ENCODE peak calls at places on chromosomes 2 and 18, in nine cellular contexts. One of them, this sample, is unnamed.

GRCh38 chr2:18500333-18500732 is 60.1 kb downstream of the RDH14 start:
- DNase-seq in NAMALWA: no peak
- DNase-seq in A172: no peak
- DNase-seq in fibroblast of pulmonary artery: peak; percentile 94
- DNase-seq in heart right ventricle: no peak
- DNase-seq in activated CD4-positive, alpha-beta T cell treated with anti-CD3 and anti-CD28 coated beads, Interleukin-2, amount 50 U/mL, for 1 hour: no peak
- DNase-seq in ACHN: no peak
- DNase-seq in T follicular helper cell: no peak
- DNase-seq in stimulated activated CD4-positive, alpha-beta T cell treated with anti-CD3 and anti-CD28 coated beads, TNF-alpha, amount 100 ng/mL, for 24 hours: no peak
- DNase-seq in this sample: no peak

GRCh38 chr2:27958711-27959378 is 68.3 kb downstream of the BABAM2 start:
- DNase-seq in NAMALWA: no peak
- DNase-seq in A172: no peak
- DNase-seq in fibroblast of pulmonary artery: peak; percentile 30
- DNase-seq in heart right ventricle: no peak
- DNase-seq in activated CD4-positive, alpha-beta T cell treated with anti-CD3 and anti-CD28 coated beads, Interleukin-2, amount 50 U/mL, for 1 hour: no peak
- DNase-seq in ACHN: no peak
- DNase-seq in T follicular helper cell: no peak
- DNase-seq in stimulated activated CD4-positive, alpha-beta T cell treated with anti-CD3 and anti-CD28 coated beads, TNF-alpha, amount 100 ng/mL, for 24 hours: no peak
- DNase-seq in this sample: no peak

GRCh38 chr2:154240921-154241379 is 369.2 kb downstream of the GALNT13 start:
- DNase-seq in NAMALWA: no peak
- DNase-seq in A172: peak; percentile 21
- DNase-seq in fibroblast of pulmonary artery: no peak
- DNase-seq in heart right ventricle: no peak
- DNase-seq in activated CD4-positive, alpha-beta T cell treated with anti-CD3 and anti-CD28 coated beads, Interleukin-2, amount 50 U/mL, for 1 hour: no peak
- DNase-seq in ACHN: no peak
- DNase-seq in T follicular helper cell: no peak
- DNase-seq in stimulated activated CD4-positive, alpha-beta T cell treated with anti-CD3 and anti-CD28 coated beads, TNF-alpha, amount 100 ng/mL, for 24 hours: no peak
- DNase-seq in this sample: no peak

GRCh38 chr2:109348645-109349554 is 219.9 kb downstream of the SH3RF3 start:
- DNase-seq in NAMALWA: no peak
- DNase-seq in A172: no peak
- DNase-seq in fibroblast of pulmonary artery: no peak
- DNase-seq in heart right ventricle: no peak
- DNase-seq in activated CD4-positive, alpha-beta T cell treated with anti-CD3 and anti-CD28 coated beads, Interleukin-2, amount 50 U/mL, for 1 hour: peak; percentile 44
- DNase-seq in ACHN: no peak
- DNase-seq in T follicular helper cell: peak; percentile 24
- DNase-seq in stimulated activated CD4-positive, alpha-beta T cell treated with anti-CD3 and anti-CD28 coated beads, TNF-alpha, amount 100 ng/mL, for 24 hours: no peak
- DNase-seq in this sample: peak; percentile 46

GRCh38 chr2:30448308-30448707 is 1.3 kb downstream of the LCLAT1 start:
- DNase-seq in NAMALWA: peak; percentile 12
- DNase-seq in A172: no peak
- DNase-seq in fibroblast of pulmonary artery: no peak
- DNase-seq in heart right ventricle: no peak
- DNase-seq in activated CD4-positive, alpha-beta T cell treated with anti-CD3 and anti-CD28 coated beads, Interleukin-2, amount 50 U/mL, for 1 hour: no peak
- DNase-seq in ACHN: no peak
- DNase-seq in T follicular helper cell: no peak
- DNase-seq in stimulated activated CD4-positive, alpha-beta T cell treated with anti-CD3 and anti-CD28 coated beads, TNF-alpha, amount 100 ng/mL, for 24 hours: no peak
- DNase-seq in this sample: no peak

GRCh38 chr2:231693956-231694355 is 14.4 kb upstream of the PTMA start:
- DNase-seq in NAMALWA: no peak
- DNase-seq in A172: no peak
- DNase-seq in fibroblast of pulmonary artery: no peak
- DNase-seq in heart right ventricle: no peak
- DNase-seq in activated CD4-positive, alpha-beta T cell treated with anti-CD3 and anti-CD28 coated beads, Interleukin-2, amount 50 U/mL, for 1 hour: no peak
- DNase-seq in ACHN: no peak
- DNase-seq in T follicular helper cell: no peak
- DNase-seq in stimulated activated CD4-positive, alpha-beta T cell treated with anti-CD3 and anti-CD28 coated beads, TNF-alpha, amount 100 ng/mL, for 24 hours: no peak
- DNase-seq in this sample: no peak

GRCh38 chr18:69216390-69216789 is 184.3 kb upstream of the DOK6 start:
- DNase-seq in NAMALWA: no peak
- DNase-seq in A172: no peak
- DNase-seq in fibroblast of pulmonary artery: no peak
- DNase-seq in heart right ventricle: no peak
- DNase-seq in activated CD4-positive, alpha-beta T cell treated with anti-CD3 and anti-CD28 coated beads, Interleukin-2, amount 50 U/mL, for 1 hour: no peak
- DNase-seq in ACHN: no peak
- DNase-seq in T follicular helper cell: no peak
- DNase-seq in stimulated activated CD4-positive, alpha-beta T cell treated with anti-CD3 and anti-CD28 coated beads, TNF-alpha, amount 100 ng/mL, for 24 hours: no peak
- DNase-seq in this sample: no peak

GRCh38 chr2:157439792-157440186 is 4.1 kb downstream of the CYTIP start:
- DNase-seq in NAMALWA: peak; percentile 64
- DNase-seq in A172: no peak
- DNase-seq in fibroblast of pulmonary artery: no peak
- DNase-seq in heart right ventricle: no peak
- DNase-seq in activated CD4-positive, alpha-beta T cell treated with anti-CD3 and anti-CD28 coated beads, Interleukin-2, amount 50 U/mL, for 1 hour: no peak
- DNase-seq in ACHN: no peak
- DNase-seq in T follicular helper cell: no peak
- DNase-seq in stimulated activated CD4-positive, alpha-beta T cell treated with anti-CD3 and anti-CD28 coated beads, TNF-alpha, amount 100 ng/mL, for 24 hours: no peak
- DNase-seq in this sample: no peak

GRCh38 chr2:143428700-143429099 is 299.5 kb downstream of the ARHGAP15 start:
- DNase-seq in NAMALWA: no peak
- DNase-seq in A172: peak; percentile 19
- DNase-seq in fibroblast of pulmonary artery: no peak
- DNase-seq in heart right ventricle: no peak
- DNase-seq in activated CD4-positive, alpha-beta T cell treated with anti-CD3 and anti-CD28 coated beads, Interleukin-2, amount 50 U/mL, for 1 hour: no peak
- DNase-seq in ACHN: no peak
- DNase-seq in T follicular helper cell: no peak
- DNase-seq in stimulated activated CD4-positive, alpha-beta T cell treated with anti-CD3 and anti-CD28 coated beads, TNF-alpha, amount 100 ng/mL, for 24 hours: peak; percentile 1
- DNase-seq in this sample: no peak

GRCh38 chr2:159904565-159905281 is 106.7 kb upstream of the CD302 start:
- DNase-seq in NAMALWA: peak; percentile 86
- DNase-seq in A172: no peak
- DNase-seq in fibroblast of pulmonary artery: peak; percentile 6
- DNase-seq in heart right ventricle: peak; percentile 9
- DNase-seq in activated CD4-positive, alpha-beta T cell treated with anti-CD3 and anti-CD28 coated beads, Interleukin-2, amount 50 U/mL, for 1 hour: peak; percentile 81
- DNase-seq in ACHN: peak; percentile 85
- DNase-seq in T follicular helper cell: peak; percentile 77
- DNase-seq in stimulated activated CD4-positive, alpha-beta T cell treated with anti-CD3 and anti-CD28 coated beads, TNF-alpha, amount 100 ng/mL, for 24 hours: peak; percentile 61
- DNase-seq in this sample: peak; percentile 20

GRCh38 chr18:77209587-77209986 is 40.1 kb upstream of the GALR1 start:
- DNase-seq in NAMALWA: no peak
- DNase-seq in A172: peak; percentile 69
- DNase-seq in fibroblast of pulmonary artery: peak; percentile 27
- DNase-seq in heart right ventricle: no peak
- DNase-seq in activated CD4-positive, alpha-beta T cell treated with anti-CD3 and anti-CD28 coated beads, Interleukin-2, amount 50 U/mL, for 1 hour: no peak
- DNase-seq in ACHN: no peak
- DNase-seq in T follicular helper cell: no peak
- DNase-seq in stimulated activated CD4-positive, alpha-beta T cell treated with anti-CD3 and anti-CD28 coated beads, TNF-alpha, amount 100 ng/mL, for 24 hours: no peak
- DNase-seq in this sample: no peak

GRCh38 chr2:64212346-64212745 is 68.1 kb upstream of the PELI1 start:
- DNase-seq in NAMALWA: no peak
- DNase-seq in A172: peak; percentile 55
- DNase-seq in fibroblast of pulmonary artery: peak; percentile 93
- DNase-seq in heart right ventricle: no peak
- DNase-seq in activated CD4-positive, alpha-beta T cell treated with anti-CD3 and anti-CD28 coated beads, Interleukin-2, amount 50 U/mL, for 1 hour: no peak
- DNase-seq in ACHN: no peak
- DNase-seq in T follicular helper cell: no peak
- DNase-seq in stimulated activated CD4-positive, alpha-beta T cell treated with anti-CD3 and anti-CD28 coated beads, TNF-alpha, amount 100 ng/mL, for 24 hours: no peak
- DNase-seq in this sample: no peak

GRCh38 chr18:39341106-39341505 is 1775.5 kb upstream of the CELF4 start:
- DNase-seq in NAMALWA: no peak
- DNase-seq in A172: no peak
- DNase-seq in fibroblast of pulmonary artery: no peak
- DNase-seq in heart right ventricle: no peak
- DNase-seq in activated CD4-positive, alpha-beta T cell treated with anti-CD3 and anti-CD28 coated beads, Interleukin-2, amount 50 U/mL, for 1 hour: no peak
- DNase-seq in ACHN: no peak
- DNase-seq in T follicular helper cell: no peak
- DNase-seq in stimulated activated CD4-positive, alpha-beta T cell treated with anti-CD3 and anti-CD28 coated beads, TNF-alpha, amount 100 ng/mL, for 24 hours: no peak
- DNase-seq in this sample: no peak

GRCh38 chr18:75212626-75213110 is 2.1 kb downstream of the TSHZ1 start:
- DNase-seq in NAMALWA: no peak
- DNase-seq in A172: no peak
- DNase-seq in fibroblast of pulmonary artery: no peak
- DNase-seq in heart right ventricle: no peak
- DNase-seq in activated CD4-positive, alpha-beta T cell treated with anti-CD3 and anti-CD28 coated beads, Interleukin-2, amount 50 U/mL, for 1 hour: no peak
- DNase-seq in ACHN: no peak
- DNase-seq in T follicular helper cell: no peak
- DNase-seq in stimulated activated CD4-positive, alpha-beta T cell treated with anti-CD3 and anti-CD28 coated beads, TNF-alpha, amount 100 ng/mL, for 24 hours: no peak
- DNase-seq in this sample: peak; percentile 37

GRCh38 chr18:13246121-13246520 is 27.6 kb downstream of the LDLRAD4 start:
- DNase-seq in NAMALWA: no peak
- DNase-seq in A172: no peak
- DNase-seq in fibroblast of pulmonary artery: no peak
- DNase-seq in heart right ventricle: no peak
- DNase-seq in activated CD4-positive, alpha-beta T cell treated with anti-CD3 and anti-CD28 coated beads, Interleukin-2, amount 50 U/mL, for 1 hour: no peak
- DNase-seq in ACHN: no peak
- DNase-seq in T follicular helper cell: no peak
- DNase-seq in stimulated activated CD4-positive, alpha-beta T cell treated with anti-CD3 and anti-CD28 coated beads, TNF-alpha, amount 100 ng/mL, for 24 hours: no peak
- DNase-seq in this sample: no peak

GRCh38 chr2:160828076-160828475 is 332.2 kb upstream of the TANK start:
- DNase-seq in NAMALWA: no peak
- DNase-seq in A172: no peak
- DNase-seq in fibroblast of pulmonary artery: no peak
- DNase-seq in heart right ventricle: no peak
- DNase-seq in activated CD4-positive, alpha-beta T cell treated with anti-CD3 and anti-CD28 coated beads, Interleukin-2, amount 50 U/mL, for 1 hour: no peak
- DNase-seq in ACHN: no peak
- DNase-seq in T follicular helper cell: no peak
- DNase-seq in stimulated activated CD4-positive, alpha-beta T cell treated with anti-CD3 and anti-CD28 coated beads, TNF-alpha, amount 100 ng/mL, for 24 hours: no peak
- DNase-seq in this sample: no peak

GRCh38 chr2:17853799-17854198 is 24.7 kb upstream of the KCNS3 start:
- DNase-seq in NAMALWA: no peak
- DNase-seq in A172: no peak
- DNase-seq in fibroblast of pulmonary artery: no peak
- DNase-seq in heart right ventricle: no peak
- DNase-seq in activated CD4-positive, alpha-beta T cell treated with anti-CD3 and anti-CD28 coated beads, Interleukin-2, amount 50 U/mL, for 1 hour: no peak
- DNase-seq in ACHN: no peak
- DNase-seq in T follicular helper cell: no peak
- DNase-seq in stimulated activated CD4-positive, alpha-beta T cell treated with anti-CD3 and anti-CD28 coated beads, TNF-alpha, amount 100 ng/mL, for 24 hours: no peak
- DNase-seq in this sample: no peak

GRCh38 chr2:209458018-209458979 is 34.5 kb downstream of the MAP2 start:
- DNase-seq in NAMALWA: no peak
- DNase-seq in A172: no peak
- DNase-seq in fibroblast of pulmonary artery: no peak
- DNase-seq in heart right ventricle: no peak
- DNase-seq in activated CD4-positive, alpha-beta T cell treated with anti-CD3 and anti-CD28 coated beads, Interleukin-2, amount 50 U/mL, for 1 hour: no peak
- DNase-seq in ACHN: no peak
- DNase-seq in T follicular helper cell: no peak
- DNase-seq in stimulated activated CD4-positive, alpha-beta T cell treated with anti-CD3 and anti-CD28 coated beads, TNF-alpha, amount 100 ng/mL, for 24 hours: no peak
- DNase-seq in this sample: no peak

GRCh38 chr2:223635080-223635479 is 32.9 kb upstream of the SCG2 start:
- DNase-seq in NAMALWA: no peak
- DNase-seq in A172: no peak
- DNase-seq in fibroblast of pulmonary artery: peak; percentile 57
- DNase-seq in heart right ventricle: no peak
- DNase-seq in activated CD4-positive, alpha-beta T cell treated with anti-CD3 and anti-CD28 coated beads, Interleukin-2, amount 50 U/mL, for 1 hour: no peak
- DNase-seq in ACHN: no peak
- DNase-seq in T follicular helper cell: no peak
- DNase-seq in stimulated activated CD4-positive, alpha-beta T cell treated with anti-CD3 and anti-CD28 coated beads, TNF-alpha, amount 100 ng/mL, for 24 hours: no peak
- DNase-seq in this sample: no peak

GRCh38 chr2:127610561-127610960 is 35.4 kb upstream of the GPR17 start:
- DNase-seq in NAMALWA: no peak
- DNase-seq in A172: no peak
- DNase-seq in fibroblast of pulmonary artery: no peak
- DNase-seq in heart right ventricle: no peak
- DNase-seq in activated CD4-positive, alpha-beta T cell treated with anti-CD3 and anti-CD28 coated beads, Interleukin-2, amount 50 U/mL, for 1 hour: no peak
- DNase-seq in ACHN: no peak
- DNase-seq in T follicular helper cell: no peak
- DNase-seq in stimulated activated CD4-positive, alpha-beta T cell treated with anti-CD3 and anti-CD28 coated beads, TNF-alpha, amount 100 ng/mL, for 24 hours: no peak
- DNase-seq in this sample: no peak

This sample was measured in endothelial cell of umbilical vein.